ENCODE peak calls at places on chromosomes 4 and X, in ten cellular contexts. J is suprapubic skin, K is GM23338, Z is thoracic aorta, N is cardiac muscle cell, G is upper lobe of right lung, R is colonic mucosa, S is AG10803, X is brain microvascular endothelial cell, F is tibial artery. O is an unnamed sample.
A peak's percentile ranks its signal among the peaks of the same experiment; 100 is the strongest.

GRCh38 chrX:131841496-131842410 is 181.3 kb upstream of the STK26 start:
- DNase-seq in J (no peak), K (peak; percentile 79), Z (no peak), N (peak; percentile 63), G (no peak), R (no peak), S (peak; percentile 31), X (peak; percentile 45), F (no peak), O (no peak)

GRCh38 chr4:146329042-146329716 is 114.8 kb downstream of the REELD1 start:
- DNase-seq in J (no peak), K (no peak), Z (no peak), N (peak; percentile 70), G (no peak), R (no peak), S (peak; percentile 74), X (peak; percentile 48), F (no peak), O (peak; percentile 65)

GRCh38 chr4:119152741-119153140 is 17.1 kb downstream of the MYOZ2 start:
- DNase-seq in J (no peak), K (no peak), Z (no peak), N (no peak), G (no peak), R (no peak), S (no peak), X (no peak), F (no peak), O (no peak)

GRCh38 chr4:153296424-153296823 is 48.1 kb upstream of the MND1 start:
- DNase-seq in J (no peak), K (no peak), Z (no peak), N (peak; percentile 35), G (no peak), R (peak; percentile 34), S (peak; percentile 90), X (no peak), F (no peak), O (peak; percentile 61)

GRCh38 chrX:113920661-113921060 is 663.2 kb upstream of the HTR2C start:
- DNase-seq in J (no peak), K (no peak), Z (no peak), N (peak; percentile 32), G (no peak), R (no peak), S (no peak), X (no peak), F (no peak), O (no peak)

GRCh38 chrX:3244955-3245354 is 101.5 kb downstream of the MXRA5 start:
- DNase-seq in J (no peak), K (no peak), Z (no peak), N (no peak), G (no peak), R (no peak), S (no peak), X (no peak), F (no peak), O (no peak)

GRCh38 chrX:109793191-109793590 is 60.1 kb upstream of the ACSL4 start:
- DNase-seq in J (no peak), K (peak; percentile 11), Z (no peak), N (no peak), G (no peak), R (no peak), S (no peak), X (no peak), F (no peak), O (no peak)

GRCh38 chrX:119945481-119945880 is 1.9 kb upstream of the NKAP start:
- DNase-seq in J (no peak), K (no peak), Z (no peak), N (no peak), G (no peak), R (no peak), S (no peak), X (no peak), F (no peak), O (no peak)

GRCh38 chr4:143700060-143700419 is 435 bp downstream of the FREM3 start:
- DNase-seq in J (no peak), K (peak; percentile 61), Z (no peak), N (peak; percentile 25), G (peak; percentile 64), R (no peak), S (peak; percentile 1), X (no peak), F (no peak), O (no peak)

GRCh38 chr4:26039950-26040349 is 125.9 kb downstream of the SMIM20 start:
- DNase-seq in J (no peak), K (no peak), Z (no peak), N (no peak), G (no peak), R (peak; percentile 36), S (peak; percentile 88), X (no peak), F (peak; percentile 49), O (no peak)

GRCh38 chr4:115249808-115250207 is 136.4 kb upstream of the NDST4 start:
- DNase-seq in J (no peak), K (no peak), Z (no peak), N (no peak), G (no peak), R (no peak), S (no peak), X (no peak), F (no peak), O (no peak)

GRCh38 chr4:153418581-153418980 is 47.6 kb upstream of the TMEM131L start:
- DNase-seq in J (no peak), K (peak; percentile 49), Z (no peak), N (peak; percentile 65), G (no peak), R (no peak), S (peak; percentile 73), X (no peak), F (no peak), O (no peak)

GRCh38 chr4:23674694-23675093 is 215.2 kb downstream of the PPARGC1A start:
- DNase-seq in J (no peak), K (no peak), Z (no peak), N (no peak), G (no peak), R (no peak), S (no peak), X (no peak), F (no peak), O (no peak)

GRCh38 chrX:37488323-37488722 is 83.1 kb upstream of the LANCL3 start:
- DNase-seq in J (no peak), K (no peak), Z (no peak), N (no peak), G (no peak), R (no peak), S (no peak), X (no peak), F (no peak), O (no peak)

GRCh38 chrX:101409043-101409442 is 1.0 kb downstream of the HNRNPH2 start:
- DNase-seq in J (no peak), K (peak; percentile 11), Z (no peak), N (no peak), G (no peak), R (no peak), S (no peak), X (no peak), F (no peak), O (no peak)

GRCh38 chrX:38484607-38485498 is 76.5 kb upstream of the TSPAN7 start:
- DNase-seq in J (no peak), K (no peak), Z (no peak), N (no peak), G (peak; percentile 40), R (no peak), S (no peak), X (no peak), F (no peak), O (no peak)

GRCh38 chr4:177480796-177481195 is 38.6 kb upstream of the AGA start:
- DNase-seq in J (no peak), K (no peak), Z (no peak), N (peak; percentile 58), G (no peak), R (no peak), S (peak; percentile 22), X (peak; percentile 82), F (no peak), O (peak; percentile 38)

GRCh38 chr4:86769794-86770193 is 79.4 kb downstream of the SLC10A6 start:
- DNase-seq in J (no peak), K (no peak), Z (no peak), N (no peak), G (no peak), R (no peak), S (no peak), X (no peak), F (no peak), O (no peak)

GRCh38 chr4:39614487-39615162 is 24.0 kb downstream of the SMIM14 start:
- DNase-seq in J (no peak), K (no peak), Z (no peak), N (peak; percentile 69), G (no peak), R (no peak), S (peak; percentile 62), X (peak; percentile 29), F (no peak), O (no peak)

GRCh38 chr4:39606747-39607146 is 31.9 kb downstream of the SMIM14 start:
- DNase-seq in J (no peak), K (no peak), Z (no peak), N (no peak), G (no peak), R (no peak), S (no peak), X (no peak), F (no peak), O (no peak)

GRCh38 chr4:39613093-39613656 is 25.5 kb downstream of the SMIM14 start:
- DNase-seq in J (no peak), K (no peak), Z (no peak), N (no peak), G (no peak), R (no peak), S (peak; percentile 24), X (no peak), F (no peak), O (no peak)

GRCh38 chr4:39609454-39609911 is 29.2 kb downstream of the SMIM14 start:
- DNase-seq in J (no peak), K (no peak), Z (no peak), N (no peak), G (no peak), R (no peak), S (no peak), X (no peak), F (no peak), O (no peak)
- H3K4me3 ChIP-seq in J (no peak overlapping the region), K (no peak overlapping the region), Z (no peak overlapping the region), N (no peak overlapping the region), G (no peak overlapping the region), R (no peak overlapping the region), S (no peak overlapping the region), X (no peak overlapping the region), F (no peak overlapping the region), O (no peak overlapping the region)

GRCh38 chr4:44668521-44668920 is 9.7 kb upstream of the GUF1 start:
- DNase-seq in J (no peak), K (no peak), Z (no peak), N (no peak), G (no peak), R (no peak), S (no peak), X (no peak), F (no peak), O (no peak)
- TF ChIP-seq CTCF in J (no peak), K (no peak), Z (no peak), N (no peak), G (no peak), R (no peak), S (no peak), X (no peak), F (no peak), O (no peak)

GRCh38 chr4:3387943-3388348 is 53.8 kb upstream of the HGFAC start:
- DNase-seq in J (peak; percentile 92), K (no peak), Z (peak; percentile 62), N (peak; percentile 27), G (peak; percentile 90), R (peak; percentile 76), S (peak; percentile 26), X (peak; percentile 45), F (peak; percentile 96), O (no peak)
- H3K4me3 ChIP-seq in J (peak overlapping the region; percentile 48), K (no peak overlapping the region), Z (peak overlapping the region; percentile 57), N (no peak overlapping the region), G (peak overlapping the region; percentile 45), R (no peak overlapping the region), S (peak overlapping the region; percentile 49), X (peak overlapping the region; percentile 40), F (peak overlapping the region; percentile 42), O (peak overlapping the region; percentile 20)

GRCh38 chr4:98728433-98728832 is 70.0 kb upstream of the TSPAN5 start:
- DNase-seq in J (no peak), K (no peak), Z (no peak), N (peak; percentile 84), G (no peak), R (no peak), S (peak; percentile 30), X (peak; percentile 70), F (no peak), O (no peak)
- TF ChIP-seq CTCF in J (no peak), K (no peak), Z (no peak), N (peak; percentile 17), G (no peak), R (no peak), S (no peak), X (no peak), F (no peak), O (no peak)